ENCODE peak calls at places on chromosomes 5 and 9, in ten cellular contexts. U, R, L, S, M, A, G, V, H and I are unnamed samples.

GRCh38 chr9:126528967-126529366 is 84.8 kb upstream of the LMX1B start:
- DNase-seq in A (peak), R (no peak), M (no peak), S (no peak), V (no peak), G (no peak), L (no peak), H (no peak), U (no peak), I (no peak)

GRCh38 chr5:168985454-168985853 is 315.5 kb downstream of the SLIT3 start:
- DNase-seq in U (no peak), S (no peak), G (peak), R (no peak), H (no peak), V (no peak), A (no peak), M (no peak), L (no peak), I (no peak)

GRCh38 chr9:18703086-18703750 is 229.3 kb downstream of the ADAMTSL1 start:
- DNase-seq in V (no peak), R (peak), H (no peak), U (no peak), S (peak), G (no peak), M (no peak), L (no peak), A (no peak), I (no peak)

GRCh38 chr5:178389796-178390195 is 157.2 kb upstream of the PHYKPL start:
- DNase-seq in A (no peak), G (no peak), U (no peak), S (no peak), L (no peak), H (no peak), R (no peak), M (no peak), V (no peak), I (no peak)

GRCh38 chr5:102971693-102972293 is 148.1 kb downstream of the GIN1 start:
- DNase-seq in L (peak), H (peak), V (no peak), M (no peak), R (peak), A (no peak), S (no peak), U (peak), G (no peak), I (no peak)

GRCh38 chr9:138072161-138072842 is 194.7 kb downstream of the CACNA1B start:
- DNase-seq in V (no peak), A (peak), R (no peak), G (no peak), U (no peak), S (no peak), M (peak), L (no peak), H (no peak), I (no peak)

GRCh38 chr9:135990468-135991429 is 29.6 kb upstream of the UBAC1 start:
- DNase-seq in S (peak), G (peak), U (no peak), H (no peak), V (peak), R (peak), L (peak), M (no peak), A (peak), I (peak)

GRCh38 chr5:17302138-17302537 is 84.7 kb downstream of the BASP1 start:
- DNase-seq in H (no peak), V (no peak), M (no peak), R (no peak), G (no peak), U (peak), L (no peak), S (no peak), A (no peak), I (no peak)

GRCh38 chr5:40687316-40687715 is 7.6 kb downstream of the PTGER4 start:
- DNase-seq in V (no peak), S (no peak), R (no peak), H (no peak), A (no peak), M (no peak), L (no peak), G (no peak), U (no peak), I (no peak)

GRCh38 chr5:147617711-147618110 is 107.8 kb upstream of the DPYSL3 start:
- DNase-seq in G (no peak), V (no peak), M (no peak), A (no peak), R (no peak), S (no peak), U (no peak), L (no peak), H (no peak), I (no peak)

GRCh38 chr9:9003184-9003583 is 1203.6 kb upstream of the DMAC1 start:
- DNase-seq in A (no peak), G (no peak), L (no peak), M (no peak), S (peak), R (no peak), V (no peak), U (no peak), H (no peak), I (no peak)

GRCh38 chr5:9231842-9232241 is 314.0 kb downstream of the SEMA5A start:
- DNase-seq in V (no peak), U (no peak), G (no peak), S (no peak), M (no peak), H (no peak), L (no peak), R (no peak), A (no peak), I (no peak)

GRCh38 chr9:126491256-126491879 is 122.4 kb upstream of the LMX1B start:
- DNase-seq in A (peak), H (peak), V (no peak), R (peak), L (peak), U (peak), M (no peak), S (peak), G (no peak), I (peak)

GRCh38 chr9:1125741-1126140 is 75.6 kb downstream of the DMRT2 start:
- DNase-seq in H (peak), U (no peak), R (peak), G (no peak), M (no peak), S (no peak), L (no peak), V (no peak), A (no peak), I (no peak)

GRCh38 chr9:27165067-27165466 is 56.0 kb downstream of the TEK start:
- DNase-seq in S (no peak), G (no peak), M (no peak), R (peak), L (no peak), H (no peak), A (no peak), U (no peak), V (no peak), I (no peak)
- TF ChIP-seq CTCF in S (no peak), G (no peak), M (no peak), R (no peak), L (no peak), H (no peak), A (no peak), U (no peak), V (no peak), I (no peak)

GRCh38 chr9:124050955-124051354 is 39.4 kb downstream of the LHX2 start:
- DNase-seq in U (no peak), V (no peak), H (no peak), L (no peak), R (no peak), M (no peak), G (no peak), A (no peak), S (no peak), I (no peak)

GRCh38 chr9:124052401-124052800 is 40.8 kb downstream of the LHX2 start:
- DNase-seq in V (no peak), U (no peak), A (no peak), G (no peak), R (no peak), M (peak), L (no peak), S (no peak), H (no peak), I (no peak)

GRCh38 chr9:124054671-124055212 is 43.2 kb downstream of the LHX2 start:
- DNase-seq in S (no peak), H (no peak), L (peak), U (peak), M (peak), A (no peak), V (peak), R (peak), G (no peak), I (no peak)
- TF ChIP-seq CTCF in S (no peak), H (no peak), L (peak), U (peak), M (no peak), A (no peak), V (peak), R (no peak), G (no peak), I (no peak)

GRCh38 chr9:37215456-37216229 is 95.3 kb downstream of the ZCCHC7 start:
- DNase-seq in L (no peak), V (no peak), R (peak), A (no peak), U (peak), S (no peak), G (no peak), H (no peak), M (no peak), I (no peak)

GRCh38 chr9:37212435-37212834 is 92.1 kb downstream of the ZCCHC7 start:
- DNase-seq in U (no peak), R (no peak), V (no peak), H (no peak), S (no peak), M (no peak), G (no peak), A (no peak), L (no peak), I (no peak)

GRCh38 chr9:37210737-37211523 is 90.6 kb downstream of the ZCCHC7 start:
- DNase-seq in V (no peak), S (no peak), R (peak), L (peak), H (no peak), A (no peak), M (no peak), U (no peak), G (no peak), I (no peak)

GRCh38 chr9:37206121-37206620 is 85.8 kb downstream of the ZCCHC7 start:
- DNase-seq in A (no peak), R (no peak), H (no peak), U (no peak), G (no peak), V (no peak), S (no peak), L (no peak), M (peak), I (no peak)

DNA sequence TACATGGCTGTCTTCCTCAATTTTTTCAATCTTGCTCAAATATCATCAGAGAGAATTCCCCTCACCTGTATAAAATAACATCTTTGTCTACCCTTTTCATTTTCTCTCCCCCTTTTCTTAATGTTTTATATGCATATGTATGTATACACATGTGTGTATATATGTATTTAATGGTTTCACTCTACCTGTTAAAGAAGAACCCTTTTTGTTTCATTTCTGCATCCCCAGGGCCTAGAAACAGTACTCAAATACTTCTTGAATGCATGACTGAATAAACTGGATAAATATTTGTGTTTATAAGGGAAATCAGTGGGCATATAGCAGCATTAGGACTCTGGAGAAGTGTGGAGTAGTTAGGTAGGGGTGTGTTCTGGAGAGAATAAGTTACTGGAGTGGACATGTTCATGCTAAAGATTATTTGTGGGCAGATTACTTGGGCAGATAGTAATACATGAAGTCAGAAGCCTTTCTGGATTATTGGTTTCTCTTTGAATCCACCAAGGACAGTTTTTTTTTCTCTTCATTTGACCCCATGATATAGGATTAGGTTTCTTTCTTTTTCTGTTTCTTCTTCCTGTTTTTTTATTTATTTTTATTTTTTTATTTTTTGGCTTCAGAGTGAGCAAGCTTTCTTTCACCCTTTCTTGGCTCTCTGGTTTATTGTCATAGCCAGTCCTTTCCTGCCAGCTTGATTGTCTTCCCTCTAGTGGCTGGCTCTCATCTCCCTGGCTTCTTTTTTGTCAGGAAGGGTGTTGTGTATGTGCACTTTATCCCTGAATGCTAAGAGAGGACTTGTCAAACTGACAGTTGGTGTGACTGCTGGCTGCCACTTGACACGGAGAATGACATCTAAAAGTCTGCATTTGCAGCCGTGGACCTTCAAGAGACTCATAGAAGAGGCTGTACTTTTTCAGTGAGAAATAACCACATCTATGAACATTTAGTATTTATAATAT is 89.3 kb downstream of the ZCCHC7 start:
- DNase-seq in M (no peak), H (no peak), S (no peak), L (no peak), V (no peak), R (no peak), G (no peak), U (peak), A (no peak), I (no peak)
- TF ChIP-seq CTCF in M (no peak), H (peak), S (no peak), L (no peak), V (no peak), R (no peak), G (peak), U (peak), A (no peak), I (no peak)

GRCh38 chr9:128845186-128845931 is 15.8 kb upstream of the SPOUT1 start:
- DNase-seq in S (no peak), M (no peak), G (peak), L (no peak), V (no peak), U (no peak), R (no peak), H (no peak), A (peak), I (no peak)
- TF ChIP-seq CTCF in S (no peak), M (no peak), G (peak), L (no peak), V (no peak), U (no peak), R (peak), H (no peak), A (no peak), I (no peak)

DNA sequence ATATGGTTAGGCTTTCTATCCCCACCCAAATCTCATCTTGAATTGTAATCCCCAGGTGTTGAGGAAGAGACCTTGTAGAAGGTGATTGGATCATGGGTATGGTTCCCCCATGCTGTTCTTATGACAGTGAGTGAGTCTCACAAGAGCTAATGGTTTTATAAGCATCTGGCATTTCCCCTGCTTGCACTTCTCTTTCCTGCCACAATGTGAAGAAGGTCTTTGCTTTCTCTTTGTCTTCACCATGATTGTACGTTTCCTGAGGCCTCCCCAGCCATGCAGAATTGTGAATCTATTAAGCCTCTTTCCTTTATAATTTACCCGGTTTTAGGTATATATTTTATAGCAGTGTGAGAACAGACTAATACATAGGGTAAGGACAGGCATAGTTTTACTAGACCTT is 334.5 kb downstream of the TLR4 start:
- DNase-seq in G (no peak), L (no peak), M (no peak), S (no peak), R (no peak), U (no peak), H (no peak), A (no peak), V (no peak), I (no peak)
- TF ChIP-seq CTCF in G (peak), L (no peak), M (no peak), S (no peak), R (no peak), U (no peak), H (no peak), A (no peak), V (peak), I (no peak)

GRCh38 chr5:180113660-180114303 is 42.2 kb upstream of the RNF130 start:
- DNase-seq in A (no peak), L (no peak), U (no peak), S (no peak), H (no peak), V (no peak), G (no peak), R (no peak), M (peak), I (no peak)
- TF ChIP-seq CTCF in A (no peak), L (no peak), U (no peak), S (no peak), H (no peak), V (no peak), G (no peak), R (no peak), M (no peak), I (no peak)

GRCh38 chr5:107414802-107415201 is 255.9 kb downstream of the EFNA5 start:
- DNase-seq in L (no peak), G (no peak), R (no peak), A (no peak), V (no peak), M (no peak), H (no peak), U (no peak), S (no peak), I (no peak)
- TF ChIP-seq CTCF in L (no peak), G (no peak), R (no peak), A (no peak), V (no peak), M (no peak), H (no peak), U (no peak), S (no peak), I (no peak)

GRCh38 chr9:133144142-133144886 is 19.4 kb downstream of the GBGT1 start:
- DNase-seq in A (peak), S (peak), V (peak), R (peak), G (peak), M (peak), U (peak), L (peak), H (no peak), I (peak)
- TF ChIP-seq CTCF in A (peak), S (peak), V (peak), R (peak), G (peak), M (peak), U (peak), L (peak), H (peak), I (peak)

GRCh38 chr5:164324239-164324638 is 818.8 kb downstream of the MAT2B start:
- DNase-seq in U (no peak), G (no peak), A (no peak), L (no peak), H (no peak), R (no peak), M (no peak), V (no peak), S (no peak), I (no peak)

DNA sequence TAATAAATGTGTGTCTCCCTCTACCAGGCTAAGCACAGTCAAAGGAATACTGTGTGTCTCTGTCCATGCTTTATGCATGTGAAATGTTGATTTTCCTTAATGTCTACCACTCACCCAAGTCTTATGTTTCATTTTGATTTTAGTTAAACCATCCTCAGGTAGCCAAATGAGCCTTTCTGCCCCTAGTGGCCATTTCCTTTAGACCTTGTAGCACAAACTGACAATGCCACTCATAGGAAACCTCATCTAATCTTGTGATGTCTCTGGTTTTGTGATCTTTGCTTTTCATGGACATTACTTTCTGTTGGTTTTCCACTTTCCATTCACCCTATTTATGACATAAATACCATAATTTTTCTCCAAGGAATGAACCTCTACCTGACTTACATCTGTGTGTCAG is 820.8 kb downstream of the MAT2B start:
- DNase-seq in V (no peak), M (no peak), G (no peak), A (no peak), S (no peak), L (no peak), R (no peak), H (no peak), U (no peak), I (no peak)
- TF ChIP-seq CTCF in V (peak), M (no peak), G (peak), A (no peak), S (no peak), L (peak), R (no peak), H (peak), U (peak), I (no peak)